ENCODE peak calls at places on chromosomes 5 and 9, in six cellular contexts. M, A, D, F, X and J are unnamed samples.

GRCh38 chr5:160020969-160021368 is 12.0 kb downstream of the TTC1 start:
- DNase-seq in M (no peak), A (no peak), D (no peak), F (no peak), X (no peak), J (no peak)

GRCh38 chr5:96903300-96903699 is 27.0 kb downstream of the ERAP2 start:
- DNase-seq in M (no peak), A (no peak), D (no peak), F (no peak), X (peak; percentile 32), J (no peak)

GRCh38 chr5:173451031-173451430 is 122.8 kb upstream of the STC2 start:
- DNase-seq in M (no peak), A (no peak), D (no peak), F (no peak), X (no peak), J (no peak)

GRCh38 chr5:150757087-150757649 is 1.6 kb downstream of the DCTN4 start:
- DNase-seq in M (no peak), A (no peak), D (no peak), F (no peak), X (no peak), J (no peak)

GRCh38 chr5:149849990-149850910 is 94.3 kb downstream of the PDE6A start:
- DNase-seq in M (no peak), A (no peak), D (no peak), F (no peak), X (no peak), J (no peak)

GRCh38 chr9:131744171-131744714 is 4.4 kb upstream of the RAPGEF1 start:
- DNase-seq in M (no peak), A (no peak), D (no peak), F (no peak), X (peak; percentile 97), J (no peak)

GRCh38 chr5:108260105-108260857 is 121.6 kb downstream of the FBXL17 start:
- DNase-seq in M (peak; percentile 69), A (peak; percentile 73), D (peak; percentile 49), F (peak; percentile 81), X (peak; percentile 78), J (peak; percentile 81)

GRCh38 chr5:122040903-122041302 is 37.2 kb downstream of the LOX start:
- DNase-seq in M (no peak), A (no peak), D (no peak), F (no peak), X (no peak), J (no peak)

GRCh38 chr5:141330299-141331080 is at the start of gene PCDHGA1:
- DNase-seq in M (peak; percentile 47), A (no peak), D (no peak), F (no peak), X (peak; percentile 40), J (peak; percentile 70)

GRCh38 chr5:501833-502184 is 22.4 kb downstream of the SLC9A3 start:
- DNase-seq in M (no peak), A (no peak), D (no peak), F (no peak), X (no peak), J (no peak)

GRCh38 chr5:75185763-75186162 is 50.9 kb downstream of the ANKRD31 start:
- DNase-seq in M (no peak), A (no peak), D (no peak), F (no peak), X (peak; percentile 32), J (no peak)
- TF ChIP-seq CTCF in M (no peak), A (no peak), D (no peak), F (no peak), X (no peak), J (no peak)

GRCh38 chr5:123092696-123093095 is 3.7 kb downstream of the PRDM6 start:
- DNase-seq in M (no peak), A (no peak), D (no peak), F (no peak), X (no peak), J (no peak)

GRCh38 chr5:123093279-123094226 is 4.5 kb downstream of the PRDM6 start:
- DNase-seq in M (no peak), A (no peak), D (no peak), F (no peak), X (no peak), J (no peak)

GRCh38 chr5:123090641-123091257 is 1.7 kb downstream of the PRDM6 start:
- DNase-seq in M (no peak), A (no peak), D (no peak), F (no peak), X (no peak), J (no peak)

GRCh38 chr5:123091258-123091987 is 2.4 kb downstream of the PRDM6 start:
- DNase-seq in M (no peak), A (no peak), D (no peak), F (no peak), X (peak; percentile 10), J (no peak)

GRCh38 chr5:123091988-123092583 is 3.0 kb downstream of the PRDM6 start:
- DNase-seq in M (no peak), A (no peak), D (no peak), F (no peak), X (no peak), J (no peak)
- H3K4me3 ChIP-seq in M (no peak overlapping the region), A (no peak overlapping the region), D (no peak overlapping the region), F (no peak overlapping the region), X (no peak overlapping the region), J (no peak overlapping the region)

GRCh38 chr9:18297532-18297872 is 176.5 kb upstream of the ADAMTSL1 start:
- DNase-seq in M (no peak), A (no peak), D (no peak), F (no peak), X (no peak), J (no peak)
- TF ChIP-seq CTCF in M (no peak), A (no peak), D (no peak), F (peak; percentile 33), X (peak; percentile 12), J (peak; percentile 38)

GRCh38 chr9:81685763-81686613 is 3.4 kb downstream of the TLE1 start:
- DNase-seq in M (no peak), A (no peak), D (no peak), F (no peak), X (no peak), J (peak; percentile 73)
- H3K4me3 ChIP-seq in M (peak overlapping the region; percentile 80), A (no peak overlapping the region), D (peak overlapping the region; percentile 86), F (peak overlapping the region; percentile 75), X (no peak overlapping the region), J (peak overlapping the region; percentile 73)

GRCh38 chr9:73158723-73159122 is 7.1 kb downstream of the ANXA1 start:
- DNase-seq in M (no peak), A (no peak), D (no peak), F (no peak), X (no peak), J (no peak)

GRCh38 chr9:73166453-73166852 is 14.8 kb downstream of the ANXA1 start:
- DNase-seq in M (no peak), A (no peak), D (no peak), F (no peak), X (peak; percentile 30), J (no peak)

GRCh38 chr9:73167614-73168013 is 15.9 kb downstream of the ANXA1 start:
- DNase-seq in M (no peak), A (no peak), D (no peak), F (no peak), X (peak; percentile 23), J (no peak)

GRCh38 chr9:73165911-73166310 is 14.2 kb downstream of the ANXA1 start:
- DNase-seq in M (no peak), A (no peak), D (no peak), F (no peak), X (peak; percentile 15), J (no peak)

DNA sequence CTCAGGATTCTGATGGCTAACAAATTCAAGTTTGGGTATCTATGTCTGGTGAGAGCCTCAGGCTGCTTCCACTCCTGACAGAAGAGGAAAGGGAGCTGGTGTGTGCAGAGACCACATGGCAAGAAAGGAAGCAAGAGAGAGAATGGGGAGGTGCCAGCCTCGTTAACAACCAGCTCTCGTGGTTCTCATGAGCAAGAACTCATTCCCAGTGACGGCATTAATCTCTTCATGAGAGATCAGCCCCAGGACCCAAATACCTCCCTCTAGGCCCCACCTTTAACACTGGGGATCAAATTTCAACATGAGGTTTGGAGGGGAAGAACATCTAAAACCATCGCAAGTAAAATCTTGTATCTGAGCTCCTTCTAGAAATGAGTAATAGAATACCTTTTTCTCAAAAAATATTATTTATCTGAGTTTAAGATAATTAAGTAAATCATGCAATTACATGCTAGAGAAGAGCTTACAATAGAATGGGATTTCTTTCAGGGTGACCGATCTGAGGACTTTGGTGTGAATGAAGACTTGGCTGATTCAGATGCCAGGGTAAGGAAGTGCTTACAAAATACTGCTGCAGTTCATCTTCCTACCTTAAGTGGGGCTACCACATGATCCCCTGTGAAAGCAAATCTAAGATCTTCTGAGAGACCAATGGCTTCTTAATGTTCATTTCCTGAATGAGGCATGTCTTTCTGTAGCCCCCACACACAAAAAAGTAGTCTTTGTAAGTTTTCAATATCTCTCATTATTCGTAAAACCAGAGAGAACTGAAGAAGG is 11.5 kb downstream of the ANXA1 start:
- DNase-seq in M (no peak), A (no peak), D (no peak), F (no peak), X (peak; percentile 29), J (no peak)
- TF ChIP-seq CTCF in M (no peak), A (no peak), D (no peak), F (no peak), X (no peak), J (no peak)